ENCODE peak calls at places on chromosomes 6 and 20, in four cellular contexts. E, M, S and U are unnamed samples.

GRCh38 chr20:57773059-57773815 is 63.4 kb upstream of the PMEPA1 start:
- DNase-seq in E (no peak), M (no peak), S (no peak), U (no peak)

GRCh38 chr6:36809933-36810844 is 29.1 kb downstream of the CPNE5 start:
- DNase-seq in E (no peak), M (peak; percentile 34), S (no peak), U (no peak)

GRCh38 chr6:11869656-11870340 is 91.2 kb upstream of the ADTRP start:
- DNase-seq in E (no peak), M (no peak), S (no peak), U (no peak)

GRCh38 chr6:17269840-17270239 is 11.3 kb upstream of the RBM24 start:
- DNase-seq in E (no peak), M (no peak), S (no peak), U (no peak)

GRCh38 chr6:31114970-31115849 is 610 bp downstream of the PSORS1C1 start:
- DNase-seq in E (no peak), M (peak; percentile 25), S (no peak), U (no peak)

GRCh38 chr6:153673214-153673613 is 365.8 kb upstream of the OPRM1 start:
- DNase-seq in E (no peak), M (no peak), S (no peak), U (no peak)

GRCh38 chr20:48217191-48217590 is 431.9 kb upstream of the SULF2 start:
- DNase-seq in E (no peak), M (no peak), S (no peak), U (no peak)

GRCh38 chr6:154602708-154603107 is 92.2 kb upstream of the CNKSR3 start:
- DNase-seq in E (no peak), M (no peak), S (no peak), U (no peak)

GRCh38 chr6:51515052-51515402 is 572.4 kb downstream of the PKHD1 start:
- DNase-seq in E (no peak), M (no peak), S (no peak), U (peak; percentile 9)

GRCh38 chr6:14765106-14765505 is 480.8 kb upstream of the JARID2 start:
- DNase-seq in E (no peak), M (no peak), S (no peak), U (no peak)
- TF ChIP-seq NFIC in E (no peak), M (no peak), S (no peak), U (no peak)

GRCh38 chr6:83536034-83536646 is 23.8 kb downstream of the PRSS35 start:
- DNase-seq in E (peak; percentile 8), M (peak; percentile 29), S (peak; percentile 60), U (no peak)
- TF ChIP-seq NFIC in E (no peak), M (no peak), S (no peak), U (no peak)

DNA sequence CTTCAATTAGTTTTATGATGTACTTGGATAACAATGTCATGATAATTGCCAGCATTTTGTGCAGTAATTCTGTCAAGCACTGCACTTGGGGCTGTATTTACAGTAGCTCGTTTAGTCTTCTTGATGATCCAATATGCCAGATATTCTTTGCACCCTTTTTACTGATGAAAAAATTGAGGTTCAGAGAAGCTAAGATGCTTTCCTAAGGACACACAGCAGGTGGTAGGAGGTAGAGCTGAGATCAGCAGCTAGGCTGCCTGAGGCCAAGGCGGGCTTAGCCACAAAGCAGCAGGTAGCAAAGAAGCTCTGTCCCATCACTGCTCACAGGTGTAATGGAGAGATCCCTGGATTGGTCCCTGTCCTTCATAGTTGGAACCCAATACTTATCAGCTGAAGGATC is 33.3 kb downstream of the SUMO4 start:
- DNase-seq in E (no peak), M (no peak), S (no peak), U (no peak)
- TF ChIP-seq NFIC in E (no peak), M (no peak), S (no peak), U (no peak)

DNA sequence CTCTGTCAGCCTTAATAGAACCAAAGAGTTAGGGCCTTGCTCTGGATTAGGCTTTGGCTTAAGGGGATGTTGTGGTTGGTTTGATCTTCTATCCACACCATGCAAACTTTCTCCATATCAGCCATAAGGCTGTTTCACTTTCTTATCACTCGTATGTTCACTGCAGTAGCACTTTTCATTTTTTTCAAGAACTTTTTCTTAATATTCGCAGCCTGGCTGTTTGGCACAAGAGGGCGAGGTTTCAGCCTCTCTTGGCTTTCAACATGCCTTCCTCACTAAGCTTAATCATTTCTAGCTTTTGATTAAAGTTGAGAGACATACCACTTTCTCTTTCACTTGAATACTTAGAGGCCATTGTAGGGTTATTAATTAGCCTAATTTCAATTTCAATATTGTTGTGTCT is 193.1 kb downstream of the NRN1 start:
- DNase-seq in E (peak; percentile 34), M (no peak), S (no peak), U (no peak)
- TF ChIP-seq NFIC in E (no peak), M (no peak), S (no peak), U (no peak)

GRCh38 chr20:54227241-54227640 is 19.4 kb downstream of the PFDN4 start:
- DNase-seq in E (no peak), M (no peak), S (no peak), U (no peak)

GRCh38 chr20:54229566-54229965 is 21.7 kb downstream of the PFDN4 start:
- DNase-seq in E (no peak), M (no peak), S (no peak), U (no peak)

GRCh38 chr20:54231006-54231405 is 23.1 kb downstream of the PFDN4 start:
- DNase-seq in E (no peak), M (no peak), S (no peak), U (no peak)

GRCh38 chr20:54227751-54228150 is 19.9 kb downstream of the PFDN4 start:
- DNase-seq in E (no peak), M (no peak), S (no peak), U (no peak)

GRCh38 chr20:54228841-54229240 is 21.0 kb downstream of the PFDN4 start:
- DNase-seq in E (no peak), M (no peak), S (no peak), U (no peak)
- TF ChIP-seq NFIC in E (no peak), M (no peak), S (no peak), U (no peak)

DNA sequence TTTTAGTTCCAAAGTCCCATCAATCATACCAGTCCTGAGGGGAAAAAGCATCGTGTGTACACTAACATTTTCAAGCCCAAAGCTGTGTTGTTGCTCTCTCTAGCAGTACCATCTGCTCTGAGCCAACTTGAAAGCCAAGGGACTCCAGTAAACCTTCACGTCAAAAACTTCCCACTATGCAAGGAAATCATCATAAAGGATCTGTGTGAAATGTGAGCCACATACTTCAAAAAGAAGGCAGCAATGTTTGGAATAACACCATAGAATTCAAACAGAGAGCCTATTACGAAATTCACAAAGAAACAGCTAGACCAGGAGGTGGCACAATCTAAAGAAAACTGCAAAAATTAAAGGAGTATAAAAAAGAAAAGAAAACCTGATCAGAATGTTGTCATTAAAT is 399.8 kb upstream of the EPHA7 start:
- DNase-seq in E (no peak), M (peak; percentile 0), S (no peak), U (no peak)
- TF ChIP-seq NFIC in E (no peak), M (no peak), S (no peak), U (no peak)

GRCh38 chr6:132122871-132123270 is 171.7 kb upstream of the CCN2 start:
- DNase-seq in E (no peak), M (peak; percentile 38), S (no peak), U (no peak)
- TF ChIP-seq NFIC in E (no peak), M (no peak), S (no peak), U (no peak)